ENCODE peak calls at places on chromosomes 3 and 15, in nine cellular contexts. V, X, U, Q, N, T, B, S and M are unnamed samples.

GRCh38 chr3:26989042-26989441 is 366.5 kb downstream of the LRRC3B start:
- DNase-seq in T (no peak), B (no peak), V (no peak), S (no peak), U (no peak), Q (no peak), N (no peak), X (no peak), M (no peak)

GRCh38 chr15:96171842-96172241 is 158.7 kb upstream of the NR2F2 start:
- DNase-seq in Q (peak; percentile 43), N (no peak), S (no peak), U (peak; percentile 69), T (no peak), X (no peak), V (no peak), B (no peak), M (no peak)

GRCh38 chr3:98885851-98886250 is 15.6 kb downstream of the DCBLD2 start:
- DNase-seq in V (no peak), U (peak; percentile 65), X (no peak), S (no peak), T (no peak), B (peak; percentile 39), N (no peak), Q (no peak), M (no peak)

GRCh38 chr15:70486451-70487379 is 276.6 kb downstream of the UACA start:
- DNase-seq in V (peak; percentile 83), S (peak; percentile 62), X (peak; percentile 73), T (no peak), B (peak; percentile 96), Q (peak; percentile 96), U (peak; percentile 96), N (peak; percentile 11), M (no peak)

GRCh38 chr3:150314248-150315027 is 93.7 kb upstream of the TSC22D2 start:
- DNase-seq in S (no peak), N (no peak), T (no peak), U (no peak), X (no peak), V (no peak), Q (no peak), B (no peak), M (peak; percentile 62)

GRCh38 chr3:88626426-88627120 is 476.8 kb downstream of the C3orf38 start:
- DNase-seq in B (no peak), T (no peak), Q (no peak), U (no peak), N (no peak), V (no peak), S (no peak), X (no peak), M (no peak)

GRCh38 chr3:179450321-179450720 is 949 bp downstream of the GNB4 start:
- DNase-seq in U (no peak), X (no peak), S (no peak), B (peak; percentile 48), T (no peak), Q (peak; percentile 15), N (no peak), V (no peak), M (no peak)

GRCh38 chr3:134423153-134423552 is 48.9 kb upstream of the AMOTL2 start:
- DNase-seq in Q (no peak), U (peak; percentile 48), V (no peak), X (no peak), S (no peak), B (peak; percentile 27), N (no peak), T (no peak), M (no peak)

GRCh38 chr3:78754066-78754743 is 1013.6 kb downstream of the ROBO1 start:
- DNase-seq in X (no peak), U (peak; percentile 72), B (peak; percentile 74), Q (peak; percentile 85), V (no peak), S (no peak), T (no peak), N (no peak), M (no peak)

GRCh38 chr3:81958967-81959625 is 197.7 kb upstream of the GBE1 start:
- DNase-seq in Q (peak; percentile 37), T (no peak), U (no peak), S (no peak), B (peak; percentile 16), X (no peak), N (no peak), V (no peak), M (no peak)

GRCh38 chr3:191282262-191283215 is 46.7 kb upstream of the CCDC50 start:
- DNase-seq in B (peak; percentile 23), U (peak; percentile 3), V (no peak), N (no peak), Q (peak; percentile 2), T (no peak), S (no peak), X (no peak), M (no peak)

GRCh38 chr3:134495980-134496379 is 10.1 kb downstream of the CEP63 start:
- DNase-seq in U (no peak), S (no peak), V (no peak), X (no peak), T (no peak), N (no peak), B (no peak), Q (no peak), M (no peak)

GRCh38 chr3:11477286-11477935 is 166.3 kb downstream of the VGLL4 start:
- DNase-seq in B (peak; percentile 74), S (no peak), V (no peak), T (no peak), Q (peak; percentile 98), N (no peak), X (no peak), U (peak; percentile 77), M (no peak)

GRCh38 chr3:123595396-123595795 is 10.5 kb upstream of the HACD2 start:
- DNase-seq in S (no peak), Q (no peak), U (no peak), V (no peak), X (no peak), N (no peak), B (no peak), T (no peak), M (no peak)

GRCh38 chr15:74184582-74185091 is 11.1 kb downstream of the ISLR start:
- DNase-seq in S (peak; percentile 11), N (no peak), V (peak; percentile 3), T (no peak), X (peak; percentile 55), Q (no peak), B (no peak), U (no peak), M (no peak)

GRCh38 chr15:65394280-65394789 is 16.5 kb upstream of the IGDCC3 start:
- DNase-seq in N (no peak), V (no peak), Q (no peak), U (no peak), T (no peak), X (no peak), B (no peak), S (no peak), M (no peak)

GRCh38 chr3:105865867-105866350 is 2.9 kb downstream of the CBLB start:
- DNase-seq in T (no peak), N (no peak), Q (no peak), U (no peak), B (no peak), X (no peak), S (no peak), V (no peak), M (no peak)

GRCh38 chr15:67945951-67946700 is 106.3 kb upstream of the RNU6-1 start:
- DNase-seq in X (no peak), T (peak; percentile 16), B (no peak), S (no peak), U (peak; percentile 48), N (no peak), V (no peak), Q (peak; percentile 18), M (no peak)

GRCh38 chr15:70318996-70319465 is 221.3 kb upstream of the TLE3 start:
- DNase-seq in T (no peak), V (no peak), X (no peak), S (peak; percentile 65), U (peak; percentile 94), N (no peak), Q (peak; percentile 80), B (peak; percentile 67), M (no peak)

GRCh38 chr15:90174140-90174891 is 26.8 kb upstream of the SEMA4B start:
- DNase-seq in U (peak; percentile 14), T (no peak), Q (no peak), S (peak; percentile 79), X (peak; percentile 90), V (no peak), B (peak; percentile 31), N (no peak), M (peak; percentile 92)

GRCh38 chr15:38028869-38029268 is 94.4 kb downstream of the TMCO5A start:
- DNase-seq in T (no peak), X (no peak), U (peak; percentile 54), S (no peak), V (no peak), N (no peak), B (peak; percentile 62), Q (peak; percentile 15), M (no peak)

GRCh38 chr3:16419640-16420039 is 93.9 kb downstream of the RFTN1 start:
- DNase-seq in Q (peak; percentile 42), X (no peak), U (peak; percentile 56), T (no peak), N (no peak), B (peak; percentile 81), S (no peak), V (no peak), M (no peak)

GRCh38 chr3:25349828-25350227 is 78.2 kb upstream of the RARB start:
- DNase-seq in X (no peak), Q (no peak), U (no peak), T (no peak), B (no peak), N (no peak), S (no peak), V (no peak), M (no peak)

GRCh38 chr15:79140846-79141570 is 50.4 kb upstream of the RASGRF1 start:
- DNase-seq in B (no peak), U (no peak), S (no peak), V (no peak), X (no peak), N (no peak), T (no peak), Q (no peak), M (no peak)

GRCh38 chr3:81426826-81427565 is 334.4 kb downstream of the GBE1 start:
- DNase-seq in U (no peak), T (no peak), S (no peak), X (no peak), N (no peak), B (no peak), Q (no peak), V (no peak), M (no peak)

GRCh38 chr15:56981160-56981559 is 62.7 kb downstream of the TCF12 start:
- DNase-seq in S (no peak), U (no peak), N (no peak), T (no peak), V (no peak), X (no peak), Q (no peak), B (no peak), M (no peak)

GRCh38 chr15:58447244-58448010 is 15.6 kb downstream of the LIPC start:
- DNase-seq in N (no peak), T (no peak), S (no peak), B (peak; percentile 93), Q (peak; percentile 97), V (no peak), U (peak; percentile 81), X (no peak), M (no peak)

GRCh38 chr15:61444585-61444984 is 215.5 kb upstream of the RORA start:
- DNase-seq in S (no peak), N (no peak), Q (no peak), B (no peak), V (no peak), X (no peak), T (no peak), U (no peak), M (no peak)

GRCh38 chr3:59235221-59236012 is 185.6 kb upstream of the CFAP20DC start:
- DNase-seq in X (no peak), S (no peak), T (no peak), U (no peak), Q (no peak), V (no peak), B (no peak), N (no peak), M (no peak)

GRCh38 chr3:138442433-138442832 is 8.0 kb downstream of the ESYT3 start:
- DNase-seq in B (peak; percentile 55), X (no peak), T (no peak), Q (peak; percentile 65), N (no peak), V (no peak), U (peak; percentile 82), S (no peak), M (no peak)

GRCh38 chr15:101528917-101529299 is 39.4 kb upstream of the PCSK6 start:
- DNase-seq in N (no peak), S (no peak), X (no peak), Q (no peak), B (no peak), U (no peak), T (no peak), V (no peak), M (no peak)